ENCODE peak calls at places on chromosome X, in six cellular contexts. One of them, this sample, is unnamed.

GRCh38 chrX:7926501-7926900 is 712 bp downstream of the PNPLA4 start:
- DNase-seq in activated gamma-delta T cell treated with anti-CD3 and anti-CD28 coated beads, Interleukin-2, amount 50 U/mL, for 16 hours: no peak
- DNase-seq in transverse colon: no peak
- DNase-seq in M059J: no peak
- DNase-seq in fibroblast of gingiva: no peak
- DNase-seq in colonic mucosa: no peak
- DNase-seq in this sample: no peak

GRCh38 chrX:110204986-110205385 is 112.9 kb downstream of the AMMECR1 start:
- DNase-seq in activated gamma-delta T cell treated with anti-CD3 and anti-CD28 coated beads, Interleukin-2, amount 50 U/mL, for 16 hours: no peak
- DNase-seq in transverse colon: no peak
- DNase-seq in M059J: peak
- DNase-seq in fibroblast of gingiva: peak
- DNase-seq in colonic mucosa: no peak
- DNase-seq in this sample: no peak

GRCh38 chrX:48933757-48934156 is 14.9 kb upstream of the PIM2 start:
- DNase-seq in activated gamma-delta T cell treated with anti-CD3 and anti-CD28 coated beads, Interleukin-2, amount 50 U/mL, for 16 hours: no peak
- DNase-seq in transverse colon: no peak
- DNase-seq in M059J: no peak
- DNase-seq in fibroblast of gingiva: no peak
- DNase-seq in colonic mucosa: no peak
- DNase-seq in this sample: no peak

GRCh38 chrX:10049246-10049645 is 82.1 kb downstream of the CLDN34 start:
- DNase-seq in activated gamma-delta T cell treated with anti-CD3 and anti-CD28 coated beads, Interleukin-2, amount 50 U/mL, for 16 hours: no peak
- DNase-seq in transverse colon: no peak
- DNase-seq in M059J: no peak
- DNase-seq in fibroblast of gingiva: peak
- DNase-seq in colonic mucosa: no peak
- DNase-seq in this sample: no peak

GRCh38 chrX:71143508-71143907 is 1.1 kb upstream of the NLGN3 start:
- DNase-seq in activated gamma-delta T cell treated with anti-CD3 and anti-CD28 coated beads, Interleukin-2, amount 50 U/mL, for 16 hours: no peak
- DNase-seq in transverse colon: peak
- DNase-seq in M059J: peak
- DNase-seq in fibroblast of gingiva: peak
- DNase-seq in colonic mucosa: peak
- DNase-seq in this sample: peak

GRCh38 chrX:107574054-107574683 is 54.1 kb upstream of the PRPS1 start:
- DNase-seq in activated gamma-delta T cell treated with anti-CD3 and anti-CD28 coated beads, Interleukin-2, amount 50 U/mL, for 16 hours: no peak
- DNase-seq in transverse colon: no peak
- DNase-seq in M059J: peak
- DNase-seq in fibroblast of gingiva: peak
- DNase-seq in colonic mucosa: no peak
- DNase-seq in this sample: no peak

GRCh38 chrX:38799995-38800394 is 1.3 kb upstream of the MID1IP1 start:
- DNase-seq in activated gamma-delta T cell treated with anti-CD3 and anti-CD28 coated beads, Interleukin-2, amount 50 U/mL, for 16 hours: no peak
- DNase-seq in transverse colon: no peak
- DNase-seq in M059J: no peak
- DNase-seq in fibroblast of gingiva: peak
- DNase-seq in colonic mucosa: no peak
- DNase-seq in this sample: no peak

GRCh38 chrX:2967998-2968909 is 38.1 kb upstream of the ARSH start:
- DNase-seq in activated gamma-delta T cell treated with anti-CD3 and anti-CD28 coated beads, Interleukin-2, amount 50 U/mL, for 16 hours: no peak
- DNase-seq in transverse colon: peak
- DNase-seq in M059J: peak
- DNase-seq in fibroblast of gingiva: peak
- DNase-seq in colonic mucosa: peak
- DNase-seq in this sample: no peak

GRCh38 chrX:28472926-28473325 is 114.3 kb upstream of the IL1RAPL1 start:
- DNase-seq in activated gamma-delta T cell treated with anti-CD3 and anti-CD28 coated beads, Interleukin-2, amount 50 U/mL, for 16 hours: no peak
- DNase-seq in transverse colon: no peak
- DNase-seq in M059J: no peak
- DNase-seq in fibroblast of gingiva: no peak
- DNase-seq in colonic mucosa: no peak
- DNase-seq in this sample: no peak

GRCh38 chrX:40192196-40192595 is 94.4 kb upstream of the BCOR start:
- DNase-seq in activated gamma-delta T cell treated with anti-CD3 and anti-CD28 coated beads, Interleukin-2, amount 50 U/mL, for 16 hours: no peak
- DNase-seq in transverse colon: no peak
- DNase-seq in M059J: no peak
- DNase-seq in fibroblast of gingiva: no peak
- DNase-seq in colonic mucosa: no peak
- DNase-seq in this sample: no peak

GRCh38 chrX:131985526-131986049 is 37.5 kb upstream of the STK26 start:
- DNase-seq in activated gamma-delta T cell treated with anti-CD3 and anti-CD28 coated beads, Interleukin-2, amount 50 U/mL, for 16 hours: no peak
- DNase-seq in transverse colon: no peak
- DNase-seq in M059J: no peak
- DNase-seq in fibroblast of gingiva: no peak
- DNase-seq in colonic mucosa: no peak
- DNase-seq in this sample: no peak

GRCh38 chrX:131633285-131633917 is 89.5 kb downstream of the OR13H1 start:
- DNase-seq in activated gamma-delta T cell treated with anti-CD3 and anti-CD28 coated beads, Interleukin-2, amount 50 U/mL, for 16 hours: peak
- DNase-seq in transverse colon: peak
- DNase-seq in M059J: peak
- DNase-seq in fibroblast of gingiva: peak
- DNase-seq in colonic mucosa: peak
- DNase-seq in this sample: peak

GRCh38 chrX:154486052-154486395 is 391 bp downstream of the UBL4A start:
- DNase-seq in activated gamma-delta T cell treated with anti-CD3 and anti-CD28 coated beads, Interleukin-2, amount 50 U/mL, for 16 hours: no peak
- DNase-seq in transverse colon: peak
- DNase-seq in M059J: peak
- DNase-seq in fibroblast of gingiva: peak
- DNase-seq in colonic mucosa: peak
- DNase-seq in this sample: peak

GRCh38 chrX:129427267-129427666 is 96.0 kb downstream of the SMARCA1 start:
- DNase-seq in activated gamma-delta T cell treated with anti-CD3 and anti-CD28 coated beads, Interleukin-2, amount 50 U/mL, for 16 hours: no peak
- DNase-seq in transverse colon: no peak
- DNase-seq in M059J: no peak
- DNase-seq in fibroblast of gingiva: no peak
- DNase-seq in colonic mucosa: no peak
- DNase-seq in this sample: no peak

GRCh38 chrX:25737540-25737939 is 400.6 kb upstream of the MAGEB18 start:
- DNase-seq in activated gamma-delta T cell treated with anti-CD3 and anti-CD28 coated beads, Interleukin-2, amount 50 U/mL, for 16 hours: no peak
- DNase-seq in transverse colon: no peak
- DNase-seq in M059J: no peak
- DNase-seq in fibroblast of gingiva: no peak
- DNase-seq in colonic mucosa: no peak
- DNase-seq in this sample: no peak

GRCh38 chrX:111874241-111874640 is 1.7 kb upstream of the TRPC5OS start:
- DNase-seq in activated gamma-delta T cell treated with anti-CD3 and anti-CD28 coated beads, Interleukin-2, amount 50 U/mL, for 16 hours: no peak
- DNase-seq in transverse colon: no peak
- DNase-seq in M059J: no peak
- DNase-seq in fibroblast of gingiva: no peak
- DNase-seq in colonic mucosa: no peak
- DNase-seq in this sample: no peak

GRCh38 chrX:53813663-53814440 is 127.3 kb upstream of the HUWE1 start:
- DNase-seq in activated gamma-delta T cell treated with anti-CD3 and anti-CD28 coated beads, Interleukin-2, amount 50 U/mL, for 16 hours: no peak
- DNase-seq in transverse colon: no peak
- DNase-seq in M059J: peak
- DNase-seq in fibroblast of gingiva: no peak
- DNase-seq in colonic mucosa: no peak
- DNase-seq in this sample: no peak

GRCh38 chrX:55008571-55009358 is 8.6 kb downstream of the APEX2 start:
- DNase-seq in activated gamma-delta T cell treated with anti-CD3 and anti-CD28 coated beads, Interleukin-2, amount 50 U/mL, for 16 hours: no peak
- DNase-seq in transverse colon: no peak
- DNase-seq in M059J: peak
- DNase-seq in fibroblast of gingiva: no peak
- DNase-seq in colonic mucosa: no peak
- DNase-seq in this sample: no peak

GRCh38 chrX:119669424-119670037 is 23.4 kb downstream of the SEPTIN6 start:
- DNase-seq in activated gamma-delta T cell treated with anti-CD3 and anti-CD28 coated beads, Interleukin-2, amount 50 U/mL, for 16 hours: no peak
- DNase-seq in transverse colon: no peak
- DNase-seq in M059J: no peak
- DNase-seq in fibroblast of gingiva: no peak
- DNase-seq in colonic mucosa: no peak
- DNase-seq in this sample: no peak

GRCh38 chrX:33207056-33207455 is 4.3 kb downstream of the DMD start:
- DNase-seq in activated gamma-delta T cell treated with anti-CD3 and anti-CD28 coated beads, Interleukin-2, amount 50 U/mL, for 16 hours: no peak
- DNase-seq in transverse colon: no peak
- DNase-seq in M059J: no peak
- DNase-seq in fibroblast of gingiva: no peak
- DNase-seq in colonic mucosa: no peak
- DNase-seq in this sample: no peak

GRCh38 chrX:101257448-101258259 is 33.5 kb downstream of the TAF7L start:
- DNase-seq in activated gamma-delta T cell treated with anti-CD3 and anti-CD28 coated beads, Interleukin-2, amount 50 U/mL, for 16 hours: no peak
- DNase-seq in transverse colon: no peak
- DNase-seq in M059J: peak
- DNase-seq in fibroblast of gingiva: no peak
- DNase-seq in colonic mucosa: no peak
- DNase-seq in this sample: no peak

GRCh38 chrX:348461-349117 is 30.0 kb upstream of the GTPBP6 start:
- DNase-seq in activated gamma-delta T cell treated with anti-CD3 and anti-CD28 coated beads, Interleukin-2, amount 50 U/mL, for 16 hours: no peak
- DNase-seq in transverse colon: no peak
- DNase-seq in M059J: no peak
- DNase-seq in fibroblast of gingiva: no peak
- DNase-seq in colonic mucosa: no peak
- DNase-seq in this sample: no peak

GRCh38 chrX:71178908-71179307 is 34.3 kb downstream of the NLGN3 start:
- DNase-seq in activated gamma-delta T cell treated with anti-CD3 and anti-CD28 coated beads, Interleukin-2, amount 50 U/mL, for 16 hours: peak
- DNase-seq in transverse colon: peak
- DNase-seq in M059J: peak
- DNase-seq in fibroblast of gingiva: peak
- DNase-seq in colonic mucosa: peak
- DNase-seq in this sample: peak

GRCh38 chrX:67503453-67503852 is 40.4 kb upstream of the AR start:
- DNase-seq in activated gamma-delta T cell treated with anti-CD3 and anti-CD28 coated beads, Interleukin-2, amount 50 U/mL, for 16 hours: no peak
- DNase-seq in transverse colon: no peak
- DNase-seq in M059J: no peak
- DNase-seq in fibroblast of gingiva: no peak
- DNase-seq in colonic mucosa: no peak
- DNase-seq in this sample: no peak

This sample was measured in small intestine.